ENCODE peak calls at places on chromosomes 12 and 14, in five cellular contexts. One of them, this sample, is unnamed.
A peak's percentile ranks its signal among the peaks of the same experiment; 100 is the strongest.

GRCh38 chr12:111685322-111685810 is 390 bp downstream of the BRAP start:
- DNase-seq in AG04450: no peak
- DNase-seq in left ventricle myocardium inferior: no peak
- DNase-seq in CD8-positive, alpha-beta memory T cell: no peak
- DNase-seq in effector memory CD4-positive, alpha-beta T cell: no peak
- DNase-seq in this sample: peak; percentile 38

GRCh38 chr14:68977137-68977740 is 1.9 kb downstream of the ACTN1 start:
- DNase-seq in AG04450: no peak
- DNase-seq in left ventricle myocardium inferior: no peak
- DNase-seq in CD8-positive, alpha-beta memory T cell: no peak
- DNase-seq in effector memory CD4-positive, alpha-beta T cell: no peak
- DNase-seq in this sample: no peak

GRCh38 chr12:28424965-28425364 is 234.7 kb downstream of the CCDC91 start:
- DNase-seq in AG04450: no peak
- DNase-seq in left ventricle myocardium inferior: peak; percentile 23
- DNase-seq in CD8-positive, alpha-beta memory T cell: no peak
- DNase-seq in effector memory CD4-positive, alpha-beta T cell: no peak
- DNase-seq in this sample: no peak

GRCh38 chr12:32454075-32454474 is 54.7 kb downstream of the FGD4 start:
- DNase-seq in AG04450: peak; percentile 21
- DNase-seq in left ventricle myocardium inferior: no peak
- DNase-seq in CD8-positive, alpha-beta memory T cell: no peak
- DNase-seq in effector memory CD4-positive, alpha-beta T cell: no peak
- DNase-seq in this sample: no peak

GRCh38 chr14:65866906-65867305 is 454.4 kb downstream of the FUT8 start:
- DNase-seq in AG04450: no peak
- DNase-seq in left ventricle myocardium inferior: no peak
- DNase-seq in CD8-positive, alpha-beta memory T cell: no peak
- DNase-seq in effector memory CD4-positive, alpha-beta T cell: no peak
- DNase-seq in this sample: peak; percentile 12

GRCh38 chr14:23123419-23123818 is 4.4 kb upstream of the CEBPE start:
- DNase-seq in AG04450: no peak
- DNase-seq in left ventricle myocardium inferior: peak; percentile 78
- DNase-seq in CD8-positive, alpha-beta memory T cell: no peak
- DNase-seq in effector memory CD4-positive, alpha-beta T cell: no peak
- DNase-seq in this sample: peak; percentile 90

GRCh38 chr14:75279153-75279738 is 618 bp downstream of the FOS start:
- DNase-seq in AG04450: no peak
- DNase-seq in left ventricle myocardium inferior: peak; percentile 80
- DNase-seq in CD8-positive, alpha-beta memory T cell: no peak
- DNase-seq in effector memory CD4-positive, alpha-beta T cell: peak; percentile 33
- DNase-seq in this sample: peak; percentile 77

GRCh38 chr12:19750116-19750644 is 310.9 kb downstream of the AEBP2 start:
- DNase-seq in AG04450: no peak
- DNase-seq in left ventricle myocardium inferior: no peak
- DNase-seq in CD8-positive, alpha-beta memory T cell: no peak
- DNase-seq in effector memory CD4-positive, alpha-beta T cell: no peak
- DNase-seq in this sample: no peak

GRCh38 chr14:90409209-90409730 is 12.4 kb downstream of the CALM1 start:
- DNase-seq in AG04450: peak; percentile 90
- DNase-seq in left ventricle myocardium inferior: peak; percentile 49
- DNase-seq in CD8-positive, alpha-beta memory T cell: no peak
- DNase-seq in effector memory CD4-positive, alpha-beta T cell: no peak
- DNase-seq in this sample: peak; percentile 39

GRCh38 chr12:93766802-93767523 is 89.8 kb downstream of the CRADD start:
- DNase-seq in AG04450: no peak
- DNase-seq in left ventricle myocardium inferior: no peak
- DNase-seq in CD8-positive, alpha-beta memory T cell: no peak
- DNase-seq in effector memory CD4-positive, alpha-beta T cell: no peak
- DNase-seq in this sample: peak; percentile 29

GRCh38 chr12:108649668-108650067 is 16.0 kb upstream of the SELPLG start:
- DNase-seq in AG04450: peak; percentile 78
- DNase-seq in left ventricle myocardium inferior: no peak
- DNase-seq in CD8-positive, alpha-beta memory T cell: no peak
- DNase-seq in effector memory CD4-positive, alpha-beta T cell: no peak
- DNase-seq in this sample: no peak

GRCh38 chr14:70698288-70698687 is 56.6 kb downstream of the TTC9 start:
- DNase-seq in AG04450: no peak
- DNase-seq in left ventricle myocardium inferior: peak; percentile 19
- DNase-seq in CD8-positive, alpha-beta memory T cell: no peak
- DNase-seq in effector memory CD4-positive, alpha-beta T cell: no peak
- DNase-seq in this sample: peak; percentile 43

GRCh38 chr14:82385043-82385442 is 851.4 kb upstream of the SEL1L start:
- DNase-seq in AG04450: no peak
- DNase-seq in left ventricle myocardium inferior: no peak
- DNase-seq in CD8-positive, alpha-beta memory T cell: no peak
- DNase-seq in effector memory CD4-positive, alpha-beta T cell: no peak
- DNase-seq in this sample: no peak

GRCh38 chr14:82387699-82388098 is 854.0 kb upstream of the SEL1L start:
- DNase-seq in AG04450: no peak
- DNase-seq in left ventricle myocardium inferior: no peak
- DNase-seq in CD8-positive, alpha-beta memory T cell: no peak
- DNase-seq in effector memory CD4-positive, alpha-beta T cell: no peak
- DNase-seq in this sample: no peak

GRCh38 chr14:82390586-82390985 is 856.9 kb upstream of the SEL1L start:
- DNase-seq in AG04450: no peak
- DNase-seq in left ventricle myocardium inferior: no peak
- DNase-seq in CD8-positive, alpha-beta memory T cell: no peak
- DNase-seq in effector memory CD4-positive, alpha-beta T cell: no peak
- DNase-seq in this sample: no peak

DNA sequence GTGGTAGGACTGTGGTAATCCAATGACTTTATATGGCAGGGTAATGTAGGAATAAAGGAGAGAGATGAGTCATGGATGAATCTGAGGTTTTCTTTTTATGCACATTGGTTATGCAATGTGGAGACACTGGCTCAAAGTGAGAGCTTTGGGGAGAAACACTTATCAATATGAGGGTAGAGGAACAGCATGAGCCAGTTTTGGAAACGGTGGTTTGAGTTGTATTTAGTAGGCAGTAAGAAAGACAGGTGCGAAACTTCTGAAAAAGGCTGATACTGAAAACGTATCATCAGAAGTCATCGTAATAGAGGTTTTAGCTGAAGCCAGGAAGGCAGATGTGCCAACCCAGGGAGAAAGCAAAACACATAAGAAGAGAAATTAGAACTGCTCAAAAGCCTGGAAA is 854.8 kb upstream of the SEL1L start:
- DNase-seq in AG04450: no peak
- DNase-seq in left ventricle myocardium inferior: no peak
- DNase-seq in CD8-positive, alpha-beta memory T cell: no peak
- DNase-seq in effector memory CD4-positive, alpha-beta T cell: no peak
- DNase-seq in this sample: no peak
- H3K9me3 ChIP-seq in AG04450: peaks cover 7% of the 10 kb centered on the region
- H3K9me3 ChIP-seq in left ventricle myocardium inferior: peaks cover 4% of the 10 kb centered on the region
- H3K9me3 ChIP-seq in CD8-positive, alpha-beta memory T cell: no peaks in the 10 kb centered on the region
- H3K9me3 ChIP-seq in effector memory CD4-positive, alpha-beta T cell: no peaks in the 10 kb centered on the region
- H3K9me3 ChIP-seq in this sample: no peaks in the 10 kb centered on the region

GRCh38 chr12:133120385-133121191 is 9.5 kb downstream of the ZNF891 start:
- DNase-seq in AG04450: no peak
- DNase-seq in left ventricle myocardium inferior: no peak
- DNase-seq in CD8-positive, alpha-beta memory T cell: no peak
- DNase-seq in effector memory CD4-positive, alpha-beta T cell: no peak
- DNase-seq in this sample: no peak
- H3K9me3 ChIP-seq in AG04450: peaks cover 39% of the 10 kb centered on the region
- H3K9me3 ChIP-seq in left ventricle myocardium inferior: peaks cover 100% of the 10 kb centered on the region
- H3K9me3 ChIP-seq in CD8-positive, alpha-beta memory T cell: peaks cover 87% of the 10 kb centered on the region
- H3K9me3 ChIP-seq in effector memory CD4-positive, alpha-beta T cell: peaks cover 86% of the 10 kb centered on the region
- H3K9me3 ChIP-seq in this sample: peaks cover 100% of the 10 kb centered on the region

DNA sequence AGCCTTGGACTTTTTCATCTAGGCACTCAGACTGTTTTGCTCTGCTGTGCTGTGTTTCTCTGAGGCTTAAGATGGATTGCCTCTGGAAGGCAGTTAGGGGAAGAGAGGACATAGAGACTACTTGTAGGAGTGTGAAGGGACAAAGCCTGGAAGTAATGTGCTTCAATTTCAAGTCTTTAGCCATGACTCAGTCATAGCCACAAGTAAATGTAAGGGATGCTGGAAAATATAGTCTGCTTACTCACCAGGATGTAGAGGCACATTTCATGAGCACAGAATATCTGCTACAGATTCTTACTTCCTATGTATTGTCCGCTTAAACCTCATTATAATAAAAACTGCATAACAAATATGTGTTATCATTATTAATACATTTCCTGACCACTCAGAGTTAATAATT is 794.3 kb upstream of the NOVA1 start:
- DNase-seq in AG04450: no peak
- DNase-seq in left ventricle myocardium inferior: no peak
- DNase-seq in CD8-positive, alpha-beta memory T cell: no peak
- DNase-seq in effector memory CD4-positive, alpha-beta T cell: no peak
- DNase-seq in this sample: no peak
- H3K9me3 ChIP-seq in AG04450: peaks cover 4% of the 10 kb centered on the region
- H3K9me3 ChIP-seq in left ventricle myocardium inferior: peaks cover 3% of the 10 kb centered on the region
- H3K9me3 ChIP-seq in CD8-positive, alpha-beta memory T cell: no peaks in the 10 kb centered on the region
- H3K9me3 ChIP-seq in effector memory CD4-positive, alpha-beta T cell: no peaks in the 10 kb centered on the region
- H3K9me3 ChIP-seq in this sample: no peaks in the 10 kb centered on the region

DNA sequence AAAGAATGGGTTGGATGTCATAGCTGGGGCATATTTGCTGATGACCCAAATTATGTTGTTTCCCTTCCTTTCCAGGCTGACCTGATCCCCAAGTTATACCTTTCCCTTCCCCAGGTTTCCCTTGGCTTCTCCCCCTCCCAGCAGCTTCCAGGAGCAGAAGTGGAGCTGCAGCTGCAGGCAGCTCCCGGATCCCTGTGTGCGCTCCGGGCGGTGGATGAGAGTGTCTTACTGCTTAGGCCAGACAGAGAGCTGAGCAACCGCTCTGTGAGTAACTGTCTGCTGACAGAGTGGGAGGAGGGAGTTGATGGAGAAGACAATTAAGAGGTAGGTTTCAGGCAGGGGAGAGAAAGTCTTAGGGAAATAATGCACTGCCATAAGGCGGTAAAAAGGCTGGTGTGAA is 25.0 kb downstream of the A2ML1 start:
- DNase-seq in AG04450: no peak
- DNase-seq in left ventricle myocardium inferior: no peak
- DNase-seq in CD8-positive, alpha-beta memory T cell: no peak
- DNase-seq in effector memory CD4-positive, alpha-beta T cell: no peak
- DNase-seq in this sample: no peak
- H3K9me3 ChIP-seq in AG04450: no peaks in the 10 kb centered on the region
- H3K9me3 ChIP-seq in left ventricle myocardium inferior: no peaks in the 10 kb centered on the region
- H3K9me3 ChIP-seq in CD8-positive, alpha-beta memory T cell: no peaks in the 10 kb centered on the region
- H3K9me3 ChIP-seq in effector memory CD4-positive, alpha-beta T cell: no peaks in the 10 kb centered on the region
- H3K9me3 ChIP-seq in this sample: no peaks in the 10 kb centered on the region

This sample was measured in transverse colon.